ENCODE peak calls at places on chromosomes 7 and 10, in seven cellular contexts. One of them, this sample, is unnamed.

GRCh38 chr10:11446895-11447294 is 164.6 kb downstream of the USP6NL start:
- DNase-seq in left kidney: no peak
- DNase-seq in hepatocyte: no peak
- DNase-seq in WTC11: no peak
- DNase-seq in activated T-helper 1 cell treated with anti-CD3 and anti-CD28 coated beads, Interleukin-12 subunit alpha, Interleukin-12 subunit beta, Interleukin-2, Interleukin-4 antibody, amounts not matched to agents 30 ng/mL and 10 ng/mL and 1 ng/mL, durations not matched to agents 14 hours and 24 hours and 36 hours: no peak
- DNase-seq in breast epithelium: no peak
- DNase-seq in RPMI7951: no peak
- DNase-seq in this sample: peak; percentile 5

GRCh38 chr7:94062372-94062771 is 58.2 kb upstream of the BET1 start:
- DNase-seq in RPMI7951: peak; percentile 78
- DNase-seq in activated T-helper 1 cell treated with anti-CD3 and anti-CD28 coated beads, Interleukin-12 subunit alpha, Interleukin-12 subunit beta, Interleukin-2, Interleukin-4 antibody, amounts not matched to agents 30 ng/mL and 10 ng/mL and 1 ng/mL, durations not matched to agents 14 hours and 24 hours and 36 hours: no peak
- DNase-seq in breast epithelium: no peak
- DNase-seq in left kidney: no peak
- DNase-seq in WTC11: no peak
- DNase-seq in hepatocyte: no peak
- DNase-seq in this sample: no peak

GRCh38 chr7:132577206-132578049 is 1.2 kb upstream of the PLXNA4 start:
- DNase-seq in breast epithelium: no peak
- DNase-seq in hepatocyte: peak; percentile 83
- DNase-seq in RPMI7951: peak; percentile 71
- DNase-seq in left kidney: peak; percentile 97
- DNase-seq in WTC11: peak; percentile 80
- DNase-seq in activated T-helper 1 cell treated with anti-CD3 and anti-CD28 coated beads, Interleukin-12 subunit alpha, Interleukin-12 subunit beta, Interleukin-2, Interleukin-4 antibody, amounts not matched to agents 30 ng/mL and 10 ng/mL and 1 ng/mL, durations not matched to agents 14 hours and 24 hours and 36 hours: no peak
- DNase-seq in this sample: peak; percentile 94

GRCh38 chr7:55556492-55556891 is 15.8 kb downstream of the VOPP1 start:
- DNase-seq in activated T-helper 1 cell treated with anti-CD3 and anti-CD28 coated beads, Interleukin-12 subunit alpha, Interleukin-12 subunit beta, Interleukin-2, Interleukin-4 antibody, amounts not matched to agents 30 ng/mL and 10 ng/mL and 1 ng/mL, durations not matched to agents 14 hours and 24 hours and 36 hours: no peak
- DNase-seq in breast epithelium: no peak
- DNase-seq in WTC11: no peak
- DNase-seq in left kidney: peak; percentile 35
- DNase-seq in hepatocyte: no peak
- DNase-seq in RPMI7951: no peak
- DNase-seq in this sample: no peak

GRCh38 chr7:24472093-24472492 is 101.2 kb upstream of the PALS2 start:
- DNase-seq in left kidney: no peak
- DNase-seq in RPMI7951: no peak
- DNase-seq in WTC11: no peak
- DNase-seq in breast epithelium: no peak
- DNase-seq in hepatocyte: no peak
- DNase-seq in activated T-helper 1 cell treated with anti-CD3 and anti-CD28 coated beads, Interleukin-12 subunit alpha, Interleukin-12 subunit beta, Interleukin-2, Interleukin-4 antibody, amounts not matched to agents 30 ng/mL and 10 ng/mL and 1 ng/mL, durations not matched to agents 14 hours and 24 hours and 36 hours: no peak
- DNase-seq in this sample: no peak

GRCh38 chr10:69473304-69473985 is 22.2 kb downstream of the TSPAN15 start:
- DNase-seq in breast epithelium: no peak
- DNase-seq in RPMI7951: peak; percentile 15
- DNase-seq in hepatocyte: no peak
- DNase-seq in activated T-helper 1 cell treated with anti-CD3 and anti-CD28 coated beads, Interleukin-12 subunit alpha, Interleukin-12 subunit beta, Interleukin-2, Interleukin-4 antibody, amounts not matched to agents 30 ng/mL and 10 ng/mL and 1 ng/mL, durations not matched to agents 14 hours and 24 hours and 36 hours: no peak
- DNase-seq in WTC11: no peak
- DNase-seq in left kidney: peak; percentile 54
- DNase-seq in this sample: peak; percentile 70

GRCh38 chr10:117544729-117545140 is 2.2 kb downstream of the EMX2 start:
- DNase-seq in hepatocyte: no peak
- DNase-seq in RPMI7951: no peak
- DNase-seq in left kidney: peak; percentile 43
- DNase-seq in activated T-helper 1 cell treated with anti-CD3 and anti-CD28 coated beads, Interleukin-12 subunit alpha, Interleukin-12 subunit beta, Interleukin-2, Interleukin-4 antibody, amounts not matched to agents 30 ng/mL and 10 ng/mL and 1 ng/mL, durations not matched to agents 14 hours and 24 hours and 36 hours: no peak
- DNase-seq in breast epithelium: no peak
- DNase-seq in WTC11: peak; percentile 39
- DNase-seq in this sample: peak; percentile 70

GRCh38 chr7:79790863-79791262 is 337.4 kb upstream of the MAGI2 start:
- DNase-seq in activated T-helper 1 cell treated with anti-CD3 and anti-CD28 coated beads, Interleukin-12 subunit alpha, Interleukin-12 subunit beta, Interleukin-2, Interleukin-4 antibody, amounts not matched to agents 30 ng/mL and 10 ng/mL and 1 ng/mL, durations not matched to agents 14 hours and 24 hours and 36 hours: no peak
- DNase-seq in left kidney: no peak
- DNase-seq in RPMI7951: no peak
- DNase-seq in WTC11: no peak
- DNase-seq in hepatocyte: no peak
- DNase-seq in breast epithelium: no peak
- DNase-seq in this sample: no peak

GRCh38 chr10:79146611-79147130 is 77.9 kb downstream of the ZMIZ1 start:
- DNase-seq in breast epithelium: peak; percentile 75
- DNase-seq in activated T-helper 1 cell treated with anti-CD3 and anti-CD28 coated beads, Interleukin-12 subunit alpha, Interleukin-12 subunit beta, Interleukin-2, Interleukin-4 antibody, amounts not matched to agents 30 ng/mL and 10 ng/mL and 1 ng/mL, durations not matched to agents 14 hours and 24 hours and 36 hours: no peak
- DNase-seq in left kidney: peak; percentile 85
- DNase-seq in hepatocyte: no peak
- DNase-seq in RPMI7951: no peak
- DNase-seq in WTC11: no peak
- DNase-seq in this sample: no peak

GRCh38 chr7:115087437-115087836 is 165.5 kb downstream of the MDFIC start:
- DNase-seq in activated T-helper 1 cell treated with anti-CD3 and anti-CD28 coated beads, Interleukin-12 subunit alpha, Interleukin-12 subunit beta, Interleukin-2, Interleukin-4 antibody, amounts not matched to agents 30 ng/mL and 10 ng/mL and 1 ng/mL, durations not matched to agents 14 hours and 24 hours and 36 hours: no peak
- DNase-seq in RPMI7951: peak; percentile 82
- DNase-seq in left kidney: no peak
- DNase-seq in WTC11: no peak
- DNase-seq in breast epithelium: no peak
- DNase-seq in hepatocyte: peak; percentile 39
- DNase-seq in this sample: no peak